ENCODE peak calls at places on chromosomes 11 and 22, in eight cellular contexts. J, O, R, A, K, U, P and L are unnamed samples.

GRCh38 chr11:66070604-66071325 is 693 bp downstream of the PACS1 start:
- DNase-seq in R (peak; percentile 63), O (peak; percentile 74), A (peak; percentile 90), P (no peak), U (peak; percentile 67), K (no peak), J (peak; percentile 85), L (no peak)

GRCh38 chr11:76801736-76802135 is 18.6 kb downstream of the TSKU start:
- DNase-seq in K (no peak), P (peak; percentile 61), J (no peak), U (no peak), O (no peak), A (no peak), R (no peak), L (no peak)

GRCh38 chr11:63667993-63668392 is 3.2 kb downstream of the ATL3 start:
- DNase-seq in P (no peak), U (no peak), R (no peak), O (no peak), K (peak; percentile 68), J (no peak), A (no peak), L (no peak)

GRCh38 chr22:28547132-28547842 is 132.4 kb downstream of the TTC28 start:
- DNase-seq in R (no peak), U (no peak), K (no peak), P (no peak), A (no peak), J (no peak), O (no peak), L (no peak)

GRCh38 chr11:20125927-20126326 is 34.3 kb downstream of the DBX1 start:
- DNase-seq in K (no peak), O (no peak), P (no peak), U (no peak), R (no peak), J (no peak), A (no peak), L (no peak)

GRCh38 chr11:44978961-44979331 is 28.3 kb upstream of the TP53I11 start:
- DNase-seq in P (peak; percentile 35), O (no peak), R (peak; percentile 89), U (peak; percentile 84), J (no peak), K (no peak), A (peak; percentile 59), L (no peak)

GRCh38 chr11:68146704-68147474 is 25.7 kb upstream of the CHKA start:
- DNase-seq in O (peak; percentile 80), A (no peak), J (no peak), K (no peak), R (peak; percentile 85), U (no peak), P (peak; percentile 97), L (no peak)

GRCh38 chr11:126834573-126834972 is 166.0 kb downstream of the KIRREL3 start:
- DNase-seq in P (no peak), K (no peak), O (no peak), R (no peak), J (no peak), U (no peak), A (no peak), L (no peak)

GRCh38 chr11:75350743-75351540 is 519 bp downstream of the ARRB1 start:
- DNase-seq in O (peak; percentile 61), U (no peak), P (no peak), K (no peak), R (peak; percentile 65), J (peak; percentile 87), A (peak; percentile 87), L (no peak)

GRCh38 chr11:7413961-7414728 is 71.2 kb upstream of the OLFML1 start:
- DNase-seq in O (no peak), P (peak; percentile 2), U (no peak), R (no peak), K (no peak), A (no peak), J (no peak), L (no peak)

GRCh38 chr11:71977743-71978418 is 20.8 kb upstream of the IL18BP start:
- DNase-seq in P (peak; percentile 36), K (peak; percentile 15), U (no peak), O (peak; percentile 37), J (no peak), R (peak; percentile 51), A (no peak), L (no peak)

GRCh38 chr11:94504689-94505293 is 7.5 kb upstream of the C11orf97 start:
- DNase-seq in O (peak; percentile 44), K (peak; percentile 51), U (no peak), P (peak; percentile 43), R (no peak), J (no peak), A (no peak), L (no peak)

GRCh38 chr11:125061237-125061636 is 1.9 kb upstream of the SLC37A2 start:
- DNase-seq in R (no peak), O (no peak), A (no peak), U (no peak), P (peak; percentile 56), K (no peak), J (no peak), L (no peak)

GRCh38 chr11:125062196-125062930 is 742 bp upstream of the SLC37A2 start:
- DNase-seq in O (no peak), K (no peak), A (no peak), U (no peak), R (peak; percentile 25), J (no peak), P (no peak), L (no peak)

GRCh38 chr11:125063429-125064043 is 431 bp downstream of the SLC37A2 start:
- DNase-seq in U (no peak), R (peak; percentile 24), A (peak; percentile 76), J (no peak), P (no peak), O (no peak), K (no peak), L (no peak)

GRCh38 chr11:125064070-125064469 is 965 bp downstream of the SLC37A2 start:
- DNase-seq in R (no peak), J (no peak), K (no peak), U (no peak), O (no peak), P (no peak), A (no peak), L (no peak)

GRCh38 chr11:125062931-125063428 is at the start of gene SLC37A2:
- DNase-seq in K (no peak), A (peak; percentile 93), U (no peak), R (peak; percentile 73), O (no peak), J (peak; percentile 80), P (peak; percentile 45), L (no peak)
- TF ChIP-seq CTCF in K (no peak), A (peak; percentile 37), U (no peak), R (no peak), O (no peak), J (no peak), P (peak; percentile 62), L (peak; percentile 20)

DNA sequence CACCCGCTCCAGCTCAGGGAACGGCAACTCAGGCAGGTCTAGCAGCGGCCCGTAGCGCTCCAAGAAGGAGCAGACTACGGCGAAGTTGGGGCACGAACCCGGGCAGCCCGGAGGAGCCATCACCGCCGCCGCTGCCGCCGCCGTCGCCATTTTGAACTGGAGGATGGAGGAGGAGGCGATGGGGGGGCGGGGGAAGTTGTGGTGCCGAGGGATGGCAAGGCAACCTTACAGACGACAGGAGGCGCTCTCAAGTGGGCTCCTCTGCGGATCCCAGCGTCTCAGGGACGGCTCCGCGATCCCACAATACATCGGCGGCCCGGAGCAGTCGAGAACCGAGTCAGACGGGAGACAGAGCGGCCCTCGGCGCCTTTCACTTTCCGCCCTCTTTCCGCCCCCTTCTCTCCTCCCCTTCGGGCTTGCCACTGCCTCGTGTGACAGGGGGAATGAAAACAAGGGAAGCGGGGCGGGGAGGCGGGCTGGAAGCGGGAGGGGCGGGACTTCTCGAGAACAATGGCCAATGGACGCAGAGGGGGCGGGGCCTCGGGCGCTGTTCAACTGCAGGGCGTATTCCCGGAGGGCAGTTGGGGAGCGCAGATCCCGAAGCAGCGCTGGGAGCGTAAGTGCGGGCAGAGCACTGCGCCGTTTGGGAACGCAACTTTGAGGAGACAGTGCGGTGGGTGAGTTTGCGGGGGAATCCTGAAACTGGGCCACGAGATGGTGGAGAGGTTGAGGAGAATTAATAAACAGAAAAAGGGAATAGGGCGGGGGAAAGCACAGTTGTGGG is at the start of the genes AAMDC and RSF1:
- DNase-seq in R (peak; percentile 99), O (peak; percentile 94), J (peak; percentile 99), A (peak; percentile 99), P (peak; percentile 95), U (peak; percentile 99), K (peak; percentile 96), L (peak; percentile 99)
- TF ChIP-seq POLR2A in R (no peak), O (peak; percentile 82), J (no peak), A (no peak), P (peak; percentile 93), U (peak; percentile 25), K (peak; percentile 74), L (peak; percentile 78)

DNA sequence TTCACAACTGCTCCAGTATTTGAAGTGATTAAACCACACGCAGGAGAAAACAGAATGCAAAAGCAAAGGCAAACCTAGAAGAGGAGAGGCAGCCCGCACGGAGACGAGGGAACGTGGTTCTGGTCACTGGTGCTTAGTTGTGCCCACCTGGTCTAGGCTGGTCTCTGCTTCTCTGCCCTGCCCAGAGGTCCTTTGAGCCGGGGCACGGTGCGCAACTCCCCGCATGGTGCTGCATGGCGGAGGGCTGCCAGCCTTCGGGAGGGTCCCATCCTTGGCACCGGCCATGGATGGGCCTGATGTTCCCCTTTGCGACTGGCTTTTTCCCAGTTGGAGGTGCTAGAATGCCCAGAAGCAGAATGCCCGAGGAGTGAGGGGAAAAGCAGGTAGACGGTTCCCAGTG is 46.1 kb downstream of the KCNC1 start:
- DNase-seq in J (no peak), A (peak; percentile 69), R (no peak), P (no peak), K (no peak), U (no peak), O (no peak), L (no peak)
- TF ChIP-seq POLR2AphosphoS5 in J (no peak), A (no peak), R (no peak), P (no peak), K (no peak), U (no peak), O (no peak), L (no peak)

GRCh38 chr11:104876838-104877500 is 21.3 kb downstream of the CASP12 start:
- DNase-seq in A (no peak), J (no peak), P (no peak), O (no peak), U (no peak), R (no peak), K (no peak), L (no peak)

GRCh38 chr11:104876324-104876723 is 21.9 kb downstream of the CASP12 start:
- DNase-seq in U (no peak), K (no peak), O (no peak), P (no peak), A (no peak), J (no peak), R (no peak), L (no peak)

GRCh38 chr11:104870910-104871309 is 27.4 kb downstream of the CASP12 start:
- DNase-seq in J (no peak), R (no peak), O (no peak), A (no peak), U (no peak), K (no peak), P (no peak), L (no peak)

GRCh38 chr11:104872393-104872792 is 25.9 kb downstream of the CASP12 start:
- DNase-seq in R (no peak), U (no peak), P (no peak), K (no peak), O (no peak), A (no peak), J (no peak), L (no peak)

DNA sequence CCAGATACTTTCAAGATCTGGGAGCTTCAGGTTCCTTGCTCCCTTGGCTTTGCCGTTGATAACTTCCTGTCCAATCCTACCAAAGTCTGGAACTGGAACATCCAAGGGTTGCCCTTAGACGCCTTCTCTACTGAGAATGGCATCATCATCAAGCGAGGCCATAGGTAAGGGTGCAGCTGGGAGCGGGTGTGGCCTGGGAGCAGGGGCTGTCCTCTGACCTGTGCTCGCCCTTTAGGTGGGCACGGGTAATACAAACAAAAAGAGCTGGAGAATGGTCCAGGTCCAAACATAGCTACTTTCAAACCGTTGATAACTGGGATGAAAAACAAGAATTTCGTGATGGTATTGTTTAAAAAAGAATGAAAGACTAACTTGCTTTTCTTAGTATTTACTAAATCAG is 25.0 kb downstream of the CASP12 start:
- DNase-seq in K (no peak), P (no peak), J (no peak), O (peak; percentile 11), R (no peak), A (no peak), U (no peak), L (no peak)
- TF ChIP-seq CTCF in K (no peak), P (no peak), J (no peak), O (peak; percentile 23), R (no peak), A (no peak), U (no peak), L (no peak)